ENCODE peak calls at places on chromosomes 11 and 22, in seven cellular contexts. One of them, this sample, is unnamed.

GRCh38 chr22:19626042-19626560 is 88.2 kb upstream of the SEPTIN5 start:
- DNase-seq in fibroblast of pulmonary artery: no peak
- DNase-seq in endothelial cell of umbilical vein: no peak
- DNase-seq in kidney epithelial cell: no peak
- DNase-seq in fibroblast of mammary gland: no peak
- DNase-seq in spleen: no peak
- DNase-seq in foreskin fibroblast: no peak
- DNase-seq in this sample: no peak

GRCh38 chr11:69642549-69642912 is 1.6 kb downstream of the CCND1 start:
- DNase-seq in fibroblast of pulmonary artery: no peak
- DNase-seq in endothelial cell of umbilical vein: peak
- DNase-seq in kidney epithelial cell: no peak
- DNase-seq in fibroblast of mammary gland: no peak
- DNase-seq in spleen: peak
- DNase-seq in foreskin fibroblast: no peak
- DNase-seq in this sample: no peak

GRCh38 chr11:123560001-123560400 is 94.4 kb downstream of the SCN3B start:
- DNase-seq in fibroblast of pulmonary artery: peak
- DNase-seq in endothelial cell of umbilical vein: no peak
- DNase-seq in kidney epithelial cell: no peak
- DNase-seq in fibroblast of mammary gland: peak
- DNase-seq in spleen: no peak
- DNase-seq in foreskin fibroblast: peak
- DNase-seq in this sample: peak

GRCh38 chr11:119773016-119773415 is 44.0 kb upstream of the NECTIN1 start:
- DNase-seq in fibroblast of pulmonary artery: no peak
- DNase-seq in endothelial cell of umbilical vein: no peak
- DNase-seq in kidney epithelial cell: no peak
- DNase-seq in fibroblast of mammary gland: no peak
- DNase-seq in spleen: peak
- DNase-seq in foreskin fibroblast: no peak
- DNase-seq in this sample: no peak

GRCh38 chr22:17703811-17704210 is 65.3 kb downstream of the BCL2L13 start:
- DNase-seq in fibroblast of pulmonary artery: peak
- DNase-seq in endothelial cell of umbilical vein: no peak
- DNase-seq in kidney epithelial cell: no peak
- DNase-seq in fibroblast of mammary gland: peak
- DNase-seq in spleen: no peak
- DNase-seq in foreskin fibroblast: peak
- DNase-seq in this sample: no peak

GRCh38 chr22:46071451-46072029 is 78.8 kb upstream of the PPARA start:
- DNase-seq in fibroblast of pulmonary artery: peak
- DNase-seq in endothelial cell of umbilical vein: peak
- DNase-seq in kidney epithelial cell: peak
- DNase-seq in fibroblast of mammary gland: peak
- DNase-seq in spleen: peak
- DNase-seq in foreskin fibroblast: peak
- DNase-seq in this sample: peak

GRCh38 chr11:57512646-57513445 is 2.7 kb downstream of the SLC43A1 start:
- DNase-seq in fibroblast of pulmonary artery: no peak
- DNase-seq in endothelial cell of umbilical vein: no peak
- DNase-seq in kidney epithelial cell: no peak
- DNase-seq in fibroblast of mammary gland: no peak
- DNase-seq in spleen: no peak
- DNase-seq in foreskin fibroblast: no peak
- DNase-seq in this sample: no peak

GRCh38 chr11:121889931-121890330 is 226.1 kb downstream of the BLID start:
- DNase-seq in fibroblast of pulmonary artery: peak
- DNase-seq in endothelial cell of umbilical vein: no peak
- DNase-seq in kidney epithelial cell: no peak
- DNase-seq in fibroblast of mammary gland: peak
- DNase-seq in spleen: no peak
- DNase-seq in foreskin fibroblast: peak
- DNase-seq in this sample: peak

GRCh38 chr11:2793781-2794418 is 91.7 kb downstream of the CDKN1C start:
- DNase-seq in fibroblast of pulmonary artery: no peak
- DNase-seq in endothelial cell of umbilical vein: no peak
- DNase-seq in kidney epithelial cell: no peak
- DNase-seq in fibroblast of mammary gland: no peak
- DNase-seq in spleen: peak
- DNase-seq in foreskin fibroblast: no peak
- DNase-seq in this sample: no peak

GRCh38 chr11:133911169-133911568 is 45.6 kb downstream of the IGSF9B start:
- DNase-seq in fibroblast of pulmonary artery: no peak
- DNase-seq in endothelial cell of umbilical vein: no peak
- DNase-seq in kidney epithelial cell: no peak
- DNase-seq in fibroblast of mammary gland: no peak
- DNase-seq in spleen: no peak
- DNase-seq in foreskin fibroblast: no peak
- DNase-seq in this sample: no peak

GRCh38 chr11:33697997-33698396 is 2.6 kb downstream of the C11orf91 start:
- DNase-seq in fibroblast of pulmonary artery: no peak
- DNase-seq in endothelial cell of umbilical vein: no peak
- DNase-seq in kidney epithelial cell: no peak
- DNase-seq in fibroblast of mammary gland: no peak
- DNase-seq in spleen: no peak
- DNase-seq in foreskin fibroblast: peak
- DNase-seq in this sample: no peak

GRCh38 chr11:33701302-33701701 is 676 bp upstream of the C11orf91 start:
- DNase-seq in fibroblast of pulmonary artery: peak
- DNase-seq in endothelial cell of umbilical vein: peak
- DNase-seq in kidney epithelial cell: no peak
- DNase-seq in fibroblast of mammary gland: peak
- DNase-seq in spleen: no peak
- DNase-seq in foreskin fibroblast: peak
- DNase-seq in this sample: no peak

GRCh38 chr11:33700425-33701271 is at the start of gene C11orf91:
- DNase-seq in fibroblast of pulmonary artery: peak
- DNase-seq in endothelial cell of umbilical vein: peak
- DNase-seq in kidney epithelial cell: no peak
- DNase-seq in fibroblast of mammary gland: peak
- DNase-seq in spleen: peak
- DNase-seq in foreskin fibroblast: peak
- DNase-seq in this sample: peak

GRCh38 chr11:33698921-33699320 is 1.7 kb downstream of the C11orf91 start:
- DNase-seq in fibroblast of pulmonary artery: no peak
- DNase-seq in endothelial cell of umbilical vein: no peak
- DNase-seq in kidney epithelial cell: no peak
- DNase-seq in fibroblast of mammary gland: no peak
- DNase-seq in spleen: no peak
- DNase-seq in foreskin fibroblast: no peak
- DNase-seq in this sample: no peak

DNA sequence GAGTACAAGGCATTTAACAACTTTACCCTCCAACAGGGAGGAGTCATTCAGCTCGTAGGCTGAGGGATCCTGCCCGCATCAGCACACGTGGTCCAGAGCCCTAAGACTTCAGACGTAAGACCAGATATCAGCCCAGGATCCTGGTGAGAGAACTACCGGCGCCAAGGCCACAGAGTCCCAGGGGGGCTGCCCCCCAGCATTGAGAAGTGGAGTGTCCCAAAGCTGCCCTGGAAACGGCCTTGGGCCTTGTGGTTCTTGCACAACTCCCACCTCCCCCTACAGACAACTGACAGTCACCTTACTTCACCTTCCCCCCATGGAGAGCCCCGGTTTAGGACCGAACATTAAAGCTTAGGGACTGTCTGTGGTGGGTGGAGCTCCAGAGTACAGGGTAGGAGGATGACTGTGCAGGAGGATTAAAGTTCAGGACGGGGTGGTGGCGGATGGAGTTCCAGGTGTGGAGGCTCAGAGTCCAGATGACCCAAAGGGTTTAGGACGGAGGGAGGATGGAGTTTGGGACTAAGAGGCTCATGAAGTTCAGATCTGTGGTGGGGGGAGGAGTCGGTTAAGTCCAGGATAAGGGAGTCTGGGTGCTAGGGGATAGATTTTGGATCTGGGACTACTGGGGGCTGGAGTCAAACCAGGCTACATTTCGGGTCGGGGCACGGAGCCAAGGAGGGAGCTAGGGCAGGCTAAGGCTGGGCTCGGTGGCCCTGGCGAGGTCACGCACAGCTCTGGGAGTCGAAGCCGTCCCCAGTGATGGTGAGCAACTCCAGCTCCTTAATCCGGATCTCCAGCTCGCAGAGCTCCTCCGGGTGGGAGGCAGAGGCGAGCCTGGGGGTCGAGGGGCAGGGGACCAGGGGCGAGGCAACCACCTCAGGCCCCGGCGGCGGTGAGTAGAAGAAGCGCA is 856 bp downstream of the C11orf91 start:
- DNase-seq in fibroblast of pulmonary artery: no peak
- DNase-seq in endothelial cell of umbilical vein: no peak
- DNase-seq in kidney epithelial cell: no peak
- DNase-seq in fibroblast of mammary gland: no peak
- DNase-seq in spleen: no peak
- DNase-seq in foreskin fibroblast: peak
- DNase-seq in this sample: no peak
- H3K4me3 ChIP-seq in fibroblast of pulmonary artery: peak
- H3K4me3 ChIP-seq in endothelial cell of umbilical vein: peak
- H3K4me3 ChIP-seq in kidney epithelial cell: peak
- H3K4me3 ChIP-seq in fibroblast of mammary gland: peak
- H3K4me3 ChIP-seq in spleen: peak
- H3K4me3 ChIP-seq in foreskin fibroblast: peak
- H3K4me3 ChIP-seq in this sample: peak

DNA sequence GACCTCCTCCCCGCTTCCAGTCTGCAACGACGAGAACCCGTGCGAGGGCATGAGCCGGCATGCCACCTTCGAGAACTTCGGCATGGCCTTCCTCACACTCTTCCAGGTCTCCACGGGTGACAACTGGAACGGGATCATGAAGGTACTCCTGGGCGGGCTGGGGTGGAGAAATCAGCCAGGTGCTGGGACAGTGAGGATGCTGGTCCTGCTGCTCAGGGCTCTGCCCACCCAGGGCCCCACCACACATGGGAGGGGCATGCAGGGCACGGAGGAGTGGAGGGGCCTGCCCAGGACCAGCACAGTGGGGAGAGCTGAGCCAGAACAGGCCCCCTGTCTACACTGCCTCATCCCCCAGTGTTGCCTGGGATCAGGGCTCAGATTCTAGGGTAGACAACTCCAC is 107.4 kb downstream of the CACNA1I start:
- DNase-seq in fibroblast of pulmonary artery: no peak
- DNase-seq in endothelial cell of umbilical vein: no peak
- DNase-seq in kidney epithelial cell: no peak
- DNase-seq in fibroblast of mammary gland: no peak
- DNase-seq in spleen: no peak
- DNase-seq in foreskin fibroblast: no peak
- DNase-seq in this sample: no peak
- TF ChIP-seq CTCF in fibroblast of pulmonary artery: no peak
- TF ChIP-seq CTCF in endothelial cell of umbilical vein: no peak
- TF ChIP-seq CTCF in kidney epithelial cell: no peak
- TF ChIP-seq CTCF in fibroblast of mammary gland: no peak
- TF ChIP-seq CTCF in spleen: no peak
- TF ChIP-seq CTCF in foreskin fibroblast: no peak
- TF ChIP-seq CTCF in this sample: no peak

DNA sequence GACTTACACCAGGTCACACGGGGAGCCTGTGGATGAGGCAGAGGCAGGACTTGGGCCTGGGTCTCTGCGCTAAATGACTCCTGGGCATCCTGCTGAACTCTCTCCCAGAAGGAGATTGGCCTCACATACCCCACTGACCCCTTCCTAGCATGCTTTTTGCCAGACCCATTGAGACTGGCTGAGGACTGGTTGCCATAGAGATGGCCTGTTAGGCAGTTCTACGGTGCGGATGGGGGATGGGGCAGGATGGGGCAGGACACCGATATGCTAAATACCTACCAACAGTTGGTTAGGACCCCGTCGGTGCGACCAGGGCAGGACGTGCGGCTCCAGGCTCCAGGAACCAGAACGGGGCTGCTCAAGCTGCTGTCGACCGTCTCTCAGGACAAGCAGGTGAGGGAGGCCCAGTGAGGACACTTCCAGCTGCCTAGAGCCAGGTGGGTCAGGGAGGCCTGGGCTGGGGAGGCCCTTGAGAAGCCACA is at the start of gene TSGA10IP:
- DNase-seq in fibroblast of pulmonary artery: no peak
- DNase-seq in endothelial cell of umbilical vein: no peak
- DNase-seq in kidney epithelial cell: no peak
- DNase-seq in fibroblast of mammary gland: no peak
- DNase-seq in spleen: no peak
- DNase-seq in foreskin fibroblast: no peak
- DNase-seq in this sample: no peak
- H3K4me3 ChIP-seq in fibroblast of pulmonary artery: no peak
- H3K4me3 ChIP-seq in endothelial cell of umbilical vein: no peak
- H3K4me3 ChIP-seq in kidney epithelial cell: no peak
- H3K4me3 ChIP-seq in fibroblast of mammary gland: no peak
- H3K4me3 ChIP-seq in spleen: no peak
- H3K4me3 ChIP-seq in foreskin fibroblast: no peak
- H3K4me3 ChIP-seq in this sample: no peak

DNA sequence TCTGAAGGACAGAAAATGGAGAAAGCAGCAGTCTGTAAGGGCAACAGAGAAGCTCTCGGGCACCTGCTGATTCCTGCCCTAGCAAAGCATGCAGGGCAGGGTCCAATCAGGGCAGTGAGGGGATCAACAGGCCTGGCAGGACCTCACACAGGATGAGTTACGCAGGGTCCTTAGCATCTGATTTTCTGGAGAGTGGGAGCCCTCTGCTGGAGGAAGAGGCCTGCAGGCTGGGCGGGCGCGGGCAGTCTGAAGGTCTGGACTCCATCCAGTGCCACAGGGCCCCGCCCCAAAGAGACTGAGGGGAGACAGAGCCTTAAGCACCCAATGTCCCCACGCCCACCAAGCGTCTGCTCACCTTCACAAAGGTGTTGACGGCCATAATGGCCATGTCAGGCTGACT is 28.9 kb downstream of the AP1B1 start:
- DNase-seq in fibroblast of pulmonary artery: peak
- DNase-seq in endothelial cell of umbilical vein: peak
- DNase-seq in kidney epithelial cell: no peak
- DNase-seq in fibroblast of mammary gland: peak
- DNase-seq in spleen: peak
- DNase-seq in foreskin fibroblast: peak
- DNase-seq in this sample: peak
- TF ChIP-seq CTCF in fibroblast of pulmonary artery: peak
- TF ChIP-seq CTCF in endothelial cell of umbilical vein: peak
- TF ChIP-seq CTCF in kidney epithelial cell: peak
- TF ChIP-seq CTCF in fibroblast of mammary gland: peak
- TF ChIP-seq CTCF in spleen: peak
- TF ChIP-seq CTCF in foreskin fibroblast: peak
- TF ChIP-seq CTCF in this sample: peak

GRCh38 chr11:3865388-3866193 is 10.1 kb downstream of the STIM1 start:
- DNase-seq in fibroblast of pulmonary artery: peak
- DNase-seq in endothelial cell of umbilical vein: peak
- DNase-seq in kidney epithelial cell: no peak
- DNase-seq in fibroblast of mammary gland: peak
- DNase-seq in spleen: no peak
- DNase-seq in foreskin fibroblast: peak
- DNase-seq in this sample: peak

GRCh38 chr11:3857628-3858027 is 2.2 kb downstream of the STIM1 start:
- DNase-seq in fibroblast of pulmonary artery: no peak
- DNase-seq in endothelial cell of umbilical vein: no peak
- DNase-seq in kidney epithelial cell: no peak
- DNase-seq in fibroblast of mammary gland: no peak
- DNase-seq in spleen: no peak
- DNase-seq in foreskin fibroblast: no peak
- DNase-seq in this sample: no peak

GRCh38 chr11:3860360-3860759 is 4.9 kb downstream of the STIM1 start:
- DNase-seq in fibroblast of pulmonary artery: no peak
- DNase-seq in endothelial cell of umbilical vein: no peak
- DNase-seq in kidney epithelial cell: no peak
- DNase-seq in fibroblast of mammary gland: no peak
- DNase-seq in spleen: no peak
- DNase-seq in foreskin fibroblast: no peak
- DNase-seq in this sample: peak

GRCh38 chr11:3859373-3859881 is 4.0 kb downstream of the STIM1 start:
- DNase-seq in fibroblast of pulmonary artery: no peak
- DNase-seq in endothelial cell of umbilical vein: no peak
- DNase-seq in kidney epithelial cell: no peak
- DNase-seq in fibroblast of mammary gland: no peak
- DNase-seq in spleen: peak
- DNase-seq in foreskin fibroblast: no peak
- DNase-seq in this sample: no peak

GRCh38 chr11:3861698-3862097 is 6.2 kb downstream of the STIM1 start:
- DNase-seq in fibroblast of pulmonary artery: peak
- DNase-seq in endothelial cell of umbilical vein: no peak
- DNase-seq in kidney epithelial cell: no peak
- DNase-seq in fibroblast of mammary gland: no peak
- DNase-seq in spleen: no peak
- DNase-seq in foreskin fibroblast: no peak
- DNase-seq in this sample: peak
- H3K4me3 ChIP-seq in fibroblast of pulmonary artery: no peak
- H3K4me3 ChIP-seq in endothelial cell of umbilical vein: no peak
- H3K4me3 ChIP-seq in kidney epithelial cell: no peak
- H3K4me3 ChIP-seq in fibroblast of mammary gland: no peak
- H3K4me3 ChIP-seq in spleen: no peak
- H3K4me3 ChIP-seq in foreskin fibroblast: no peak
- H3K4me3 ChIP-seq in this sample: no peak